ENCODE peak calls at places on chromosomes 7 and 10, in five cellular contexts. A is hepatocyte, V is PC-9, M is AG04449, U is colonic mucosa. S is an unnamed sample.

GRCh38 chr10:68594405-68594804 is 34.3 kb downstream of the TET1 start:
- DNase-seq in A (peak), U (no peak), V (peak), M (no peak), S (no peak)

GRCh38 chr7:45434404-45434803 is 139.8 kb upstream of the ADCY1 start:
- DNase-seq in M (no peak), A (no peak), U (no peak), V (no peak), S (no peak)

GRCh38 chr7:93185303-93186027 is 37.3 kb upstream of the SAMD9L start:
- DNase-seq in V (no peak), A (no peak), U (no peak), M (no peak), S (no peak)

GRCh38 chr10:11207276-11207809 is 189.7 kb downstream of the CELF2 start:
- DNase-seq in M (no peak), A (no peak), V (no peak), U (no peak), S (no peak)

GRCh38 chr10:42932735-42933453 is 144.0 kb upstream of the RET start:
- DNase-seq in A (peak), M (no peak), U (peak), V (no peak), S (no peak)

GRCh38 chr7:116899308-116899707 is 36.9 kb downstream of the CAPZA2 start:
- DNase-seq in U (no peak), M (no peak), A (no peak), V (no peak), S (no peak)

GRCh38 chr10:25556457-25556856 is 377.6 kb upstream of the MYO3A start:
- DNase-seq in A (peak), U (no peak), M (no peak), V (peak), S (no peak)

GRCh38 chr7:121394709-121395140 is 1.4 kb downstream of the FAM3C start:
- DNase-seq in U (no peak), A (peak), M (no peak), V (no peak), S (peak)

GRCh38 chr7:103445228-103446020 is 583 bp downstream of the SLC26A5 start:
- DNase-seq in A (peak), U (peak), V (no peak), M (no peak), S (no peak)

GRCh38 chr7:80591654-80592053 is 46.8 kb upstream of the CD36 start:
- DNase-seq in M (no peak), V (no peak), A (no peak), U (no peak), S (no peak)

GRCh38 chr7:115099906-115100305 is 178.0 kb downstream of the MDFIC start:
- DNase-seq in U (no peak), V (peak), M (peak), A (peak), S (no peak)

GRCh38 chr7:97512441-97513207 is 219.3 kb upstream of the TAC1 start:
- DNase-seq in U (no peak), V (no peak), A (no peak), M (no peak), S (no peak)

GRCh38 chr7:157474685-157475084 is 137.9 kb downstream of the DNAJB6 start:
- DNase-seq in U (peak), V (no peak), A (no peak), M (no peak), S (peak)

GRCh38 chr7:20033621-20034200 is 183.5 kb downstream of the MACC1 start:
- DNase-seq in V (peak), A (no peak), M (peak), U (no peak), S (no peak)

GRCh38 chr10:105969884-105970377 is 1194.6 kb downstream of the SORCS1 start:
- DNase-seq in A (no peak), V (no peak), M (no peak), U (no peak), S (no peak)

GRCh38 chr10:80203835-80204148 is 1.5 kb downstream of the ANXA11 start:
- DNase-seq in A (no peak), V (no peak), U (no peak), M (no peak), S (no peak)
- H3K4me3 ChIP-seq in A (peak), V (peak), U (peak), M (peak), S (peak)

GRCh38 chr7:35697414-35698175 is 2.7 kb upstream of the HERPUD2 start:
- DNase-seq in M (no peak), U (no peak), A (no peak), V (peak), S (no peak)

GRCh38 chr7:35694784-35695627 is at the start of gene HERPUD2:
- DNase-seq in U (peak), V (peak), M (no peak), A (peak), S (peak)

GRCh38 chr7:35694161-35694783 is 663 bp downstream of the HERPUD2 start:
- DNase-seq in A (no peak), V (no peak), M (no peak), U (peak), S (no peak)

GRCh38 chr7:35695628-35695888 is 623 bp upstream of the HERPUD2 start:
- DNase-seq in V (no peak), M (no peak), U (no peak), A (no peak), S (no peak)

DNA sequence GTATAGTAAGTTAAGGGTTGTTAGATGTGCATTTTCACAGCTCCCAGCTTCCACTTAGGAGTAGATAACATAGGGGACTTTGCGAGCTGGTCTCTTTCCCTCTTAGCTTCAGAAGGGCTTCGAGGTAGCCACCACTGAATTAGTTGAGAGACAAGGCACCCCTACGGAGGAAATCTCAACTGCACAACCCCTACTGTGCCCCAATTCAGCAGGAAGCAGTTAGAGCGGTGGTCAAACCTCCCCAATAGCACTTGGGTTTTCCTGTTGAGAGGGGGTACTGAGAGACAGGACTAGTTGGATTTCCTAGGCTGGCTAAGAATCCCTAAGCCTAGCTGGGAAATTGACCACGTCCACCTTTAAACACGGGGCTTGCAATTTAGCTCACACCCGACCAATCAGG is 1.1 kb upstream of the HERPUD2 start:
- DNase-seq in U (no peak), V (no peak), M (no peak), A (no peak), S (no peak)
- H3K4me3 ChIP-seq in U (no peak), V (peak), M (peak), A (no peak), S (peak)

GRCh38 chr10:37520488-37520887 is 336.9 kb downstream of the ZNF248 start:
- DNase-seq in M (no peak), V (no peak), U (no peak), A (no peak), S (no peak)
- H3K4me3 ChIP-seq in M (no peak), V (no peak), U (no peak), A (no peak), S (no peak)

DNA sequence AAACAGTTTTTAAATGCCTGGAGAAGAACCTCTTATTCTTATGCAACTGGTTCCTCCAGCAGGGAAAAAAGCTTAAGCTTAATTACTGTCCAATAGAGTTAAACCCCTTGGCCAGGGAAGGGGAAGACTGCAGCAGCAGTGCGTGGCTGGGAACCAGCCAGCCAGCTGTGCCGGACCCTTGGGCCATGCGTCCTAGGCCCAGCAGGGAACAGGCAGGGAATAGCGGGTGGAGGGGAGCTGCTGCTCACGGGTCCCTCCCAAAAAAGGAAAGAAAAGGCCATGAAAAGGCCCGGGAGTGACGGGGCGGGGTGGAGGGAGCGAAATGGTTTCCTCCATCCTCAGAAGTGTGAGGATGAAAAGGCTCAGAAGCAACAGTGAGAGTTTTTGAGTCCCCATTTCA is 35.2 kb upstream of the HECW1 start:
- DNase-seq in U (no peak), V (no peak), M (no peak), A (no peak), S (no peak)
- H3K4me3 ChIP-seq in U (no peak), V (no peak), M (no peak), A (no peak), S (no peak)

GRCh38 chr10:93447019-93447418 is 35.1 kb downstream of the MYOF start:
- DNase-seq in U (no peak), M (no peak), V (no peak), A (no peak), S (no peak)

GRCh38 chr10:93440591-93441012 is 41.5 kb downstream of the MYOF start:
- DNase-seq in M (no peak), U (no peak), V (no peak), A (no peak), S (no peak)

GRCh38 chr10:93445978-93446720 is 36.0 kb downstream of the MYOF start:
- DNase-seq in M (no peak), A (no peak), U (no peak), V (no peak), S (no peak)

GRCh38 chr10:93447970-93448369 is 34.2 kb downstream of the MYOF start:
- DNase-seq in M (no peak), V (no peak), U (no peak), A (no peak), S (no peak)

DNA sequence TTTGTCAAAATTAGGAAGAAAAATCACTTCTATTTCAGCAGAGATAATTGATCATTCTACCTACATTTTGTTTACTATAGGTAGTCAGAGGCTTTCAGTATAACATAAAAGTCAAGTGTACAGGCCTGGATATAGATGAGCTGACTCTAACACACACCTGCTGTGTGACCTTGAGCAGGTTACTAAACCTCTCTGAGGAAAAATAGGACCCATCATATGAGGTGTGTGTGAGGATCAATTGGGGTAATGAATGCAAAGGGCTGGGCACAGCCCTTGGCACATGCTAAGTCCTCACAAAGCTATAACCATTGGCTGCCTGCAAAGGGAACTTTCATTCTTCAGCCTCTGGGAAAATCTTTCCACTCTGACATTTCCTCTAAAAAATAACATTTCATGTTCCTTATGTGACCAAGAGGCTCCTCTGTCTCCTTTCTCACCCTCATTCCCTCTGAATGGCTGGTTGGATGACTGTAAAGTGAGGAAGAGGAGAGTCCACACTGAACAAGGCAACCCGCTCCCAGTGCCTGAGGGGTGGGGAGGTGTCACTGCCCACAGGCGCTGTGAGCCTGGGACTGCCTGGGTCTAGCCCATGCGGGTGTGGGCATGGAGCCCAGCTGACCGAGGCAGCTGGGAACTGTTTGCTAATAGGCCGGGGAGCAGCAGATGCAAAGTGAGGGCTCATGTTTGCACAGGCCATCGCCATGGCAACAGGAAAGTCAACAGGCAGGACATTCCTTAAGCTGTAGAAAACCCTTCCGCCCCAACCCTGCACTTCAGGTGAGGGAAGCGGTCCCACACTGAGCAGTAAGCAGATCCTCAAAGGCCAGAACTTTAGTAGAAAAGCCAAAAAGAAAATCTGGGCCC is 36.8 kb downstream of the MYOF start:
- DNase-seq in A (peak), M (peak), U (peak), V (peak), S (peak)
- H3K4me3 ChIP-seq in A (no peak), M (no peak), U (no peak), V (no peak), S (no peak)

GRCh38 chr10:128060341-128060851 is 65.8 kb downstream of the MKI67 start:
- DNase-seq in M (no peak), V (no peak), U (no peak), A (no peak), S (no peak)

GRCh38 chr10:128062837-128063563 is 63.2 kb downstream of the MKI67 start:
- DNase-seq in U (no peak), V (no peak), A (no peak), M (no peak), S (no peak)

GRCh38 chr10:128061306-128062300 is 64.6 kb downstream of the MKI67 start:
- DNase-seq in M (no peak), A (no peak), U (no peak), V (no peak), S (no peak)

GRCh38 chr10:128063736-128064614 is 62.2 kb downstream of the MKI67 start:
- DNase-seq in M (no peak), U (no peak), V (no peak), A (no peak), S (no peak)

DNA sequence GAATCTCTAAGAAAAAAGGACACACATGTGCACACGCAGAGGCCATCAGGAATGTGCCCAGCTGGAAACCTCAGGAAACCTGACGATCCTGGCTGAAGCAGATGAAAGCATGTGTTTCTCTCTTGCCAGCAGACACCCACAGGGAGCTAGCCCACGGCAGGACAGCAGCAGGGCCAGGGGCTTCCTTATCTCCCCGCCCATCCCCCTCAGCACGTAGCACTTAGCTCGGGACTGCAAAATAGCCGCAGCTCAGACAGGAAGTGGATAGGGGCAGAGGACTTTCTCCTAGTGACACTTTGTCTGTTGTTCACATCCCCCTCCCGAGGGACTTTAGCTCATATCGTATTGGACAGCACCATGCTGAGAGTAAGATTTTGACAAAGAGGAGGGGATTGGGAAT is 63.9 kb downstream of the MKI67 start:
- DNase-seq in M (no peak), U (no peak), A (no peak), V (no peak), S (no peak)
- H3K4me3 ChIP-seq in M (no peak), U (no peak), A (no peak), V (no peak), S (no peak)

DNA sequence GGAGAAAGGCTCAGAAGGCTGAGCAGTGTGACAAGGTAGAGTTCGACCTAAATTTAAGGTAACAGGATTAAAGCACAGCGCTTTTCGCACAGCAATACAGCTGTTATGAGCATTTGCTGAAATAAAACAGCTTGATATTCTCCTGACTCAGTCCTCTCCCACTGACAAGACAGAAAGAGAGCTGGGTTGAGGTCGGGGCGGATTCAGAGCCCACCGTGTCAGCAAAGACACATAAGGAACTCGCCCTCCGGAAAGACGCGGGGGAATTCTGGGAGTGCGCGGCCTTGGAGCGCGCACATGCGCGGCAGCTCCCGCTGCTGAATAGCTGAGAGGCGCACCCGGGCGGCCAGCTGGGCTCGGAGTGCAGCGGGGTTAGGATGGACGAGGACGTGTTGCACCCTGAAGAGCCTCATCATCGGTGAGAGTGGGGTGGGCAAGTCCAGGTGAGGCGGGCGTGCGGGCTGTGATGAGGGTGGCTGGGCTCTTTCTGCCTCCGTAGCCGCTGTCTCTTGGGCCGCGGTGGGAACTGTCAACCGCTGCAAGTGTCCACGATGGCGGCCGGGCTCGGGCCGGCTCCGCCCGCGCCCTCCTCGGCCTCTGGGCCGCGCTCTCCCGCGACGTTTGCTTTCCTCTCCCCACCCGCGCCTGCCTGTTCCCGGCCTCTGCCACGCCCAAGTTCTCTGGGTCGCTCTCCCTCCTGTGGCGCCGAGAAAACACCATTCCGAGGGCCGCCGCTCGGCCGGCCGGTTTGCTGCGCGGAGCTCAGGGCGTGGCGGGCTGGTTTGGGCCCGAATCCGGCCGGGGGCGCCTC is 120.6 kb downstream of the LYZL1 start:
- DNase-seq in V (no peak), A (no peak), U (peak), M (no peak), S (peak)
- H3K4me3 ChIP-seq in V (peak), A (no peak), U (peak), M (peak), S (peak)

S was measured in stomach.